ENCODE peak calls at places on chromosomes 12 and 14, in eight cellular contexts. D is caudate nucleus; O is CD8-positive, alpha-beta T cell; H is heart left ventricle; L is GM12891; Z is foreskin fibroblast; N is CD14-positive monocyte; E is endodermal cell. P is an unnamed sample.

GRCh38 chr12:94149781-94150482 is 1.6 kb downstream of the PLXNC1 start:
- DNase-seq in Z (no peak), O (no peak), D (no peak), N (no peak), L (no peak), E (peak), H (peak), P (no peak)

GRCh38 chr12:48000878-48001321 is 3.4 kb downstream of the COL2A1 start:
- DNase-seq in N (peak), Z (peak), H (peak), L (no peak), E (peak), D (no peak), O (no peak), P (no peak)

GRCh38 chr14:51602176-51602759 is 49.4 kb upstream of the FRMD6 start:
- DNase-seq in D (no peak), Z (no peak), L (no peak), O (no peak), H (no peak), E (no peak), N (no peak), P (no peak)

GRCh38 chr12:108332791-108333382 is 6.2 kb downstream of the CMKLR1 start:
- DNase-seq in O (no peak), L (no peak), D (no peak), H (peak), Z (no peak), E (peak), N (peak), P (no peak)

GRCh38 chr12:65122661-65123060 is 1.6 kb upstream of the WIF1 start:
- DNase-seq in D (no peak), H (no peak), N (no peak), E (no peak), L (no peak), O (no peak), Z (peak), P (no peak)

GRCh38 chr12:100324498-100324897 is 32.4 kb upstream of the SLC17A8 start:
- DNase-seq in N (no peak), H (no peak), O (no peak), D (no peak), E (no peak), L (no peak), Z (no peak), P (no peak)

GRCh38 chr14:88478931-88479330 is 75.9 kb downstream of the PTPN21 start:
- DNase-seq in H (no peak), N (no peak), O (no peak), Z (no peak), D (no peak), E (no peak), L (no peak), P (no peak)

GRCh38 chr12:1217191-1217949 is 226.3 kb downstream of the ERC1 start:
- DNase-seq in E (no peak), O (no peak), H (no peak), Z (peak), D (no peak), N (no peak), L (no peak), P (no peak)

GRCh38 chr12:54304187-54304810 is 3.5 kb upstream of the NFE2 start:
- DNase-seq in E (peak), L (no peak), O (no peak), H (peak), Z (no peak), D (no peak), N (peak), P (peak)

GRCh38 chr12:62260733-62261683 is 804 bp downstream of the USP15 start:
- DNase-seq in O (peak), E (no peak), H (peak), N (peak), L (peak), D (peak), Z (no peak), P (peak)

GRCh38 chr12:66168410-66168809 is 1.4 kb downstream of the TMBIM4 start:
- DNase-seq in N (no peak), D (no peak), Z (no peak), H (no peak), L (no peak), O (no peak), E (no peak), P (no peak)

GRCh38 chr14:22838631-22839041 is 2.3 kb downstream of the MMP14 start:
- DNase-seq in N (no peak), D (no peak), E (no peak), Z (no peak), H (no peak), L (no peak), O (no peak), P (peak)

GRCh38 chr12:77746108-77746507 is 84.6 kb upstream of the NAV3 start:
- DNase-seq in E (no peak), H (no peak), L (no peak), D (no peak), N (no peak), O (no peak), Z (no peak), P (no peak)

GRCh38 chr14:72738181-72738611 is 155.7 kb downstream of the DPF3 start:
- DNase-seq in L (no peak), Z (no peak), E (no peak), N (no peak), O (no peak), H (no peak), D (no peak), P (peak)

P was measured in B cell.